ENCODE peak calls at places on chromosomes 2 and 18, in ten cellular contexts. H, Q, F, I, B, S, D, T, Z and Y are unnamed samples.

GRCh38 chr2:218229851-218230250 is 12.9 kb downstream of the ARPC2 start:
- DNase-seq in H (peak; percentile 41), Q (peak; percentile 46), F (no peak), I (no peak), B (no peak), S (peak; percentile 47), D (no peak), T (peak; percentile 39), Z (no peak), Y (no peak)

GRCh38 chr2:172437419-172438063 is 10.2 kb downstream of the ITGA6 start:
- DNase-seq in H (no peak), Q (no peak), F (no peak), I (no peak), B (no peak), S (no peak), D (no peak), T (peak; percentile 47), Z (no peak), Y (no peak)

GRCh38 chr2:198863655-198864054 is 594.1 kb downstream of the SATB2 start:
- DNase-seq in H (peak; percentile 12), Q (no peak), F (peak; percentile 49), I (no peak), B (peak; percentile 58), S (no peak), D (no peak), T (no peak), Z (no peak), Y (no peak)

GRCh38 chr18:79321625-79322024 is 74.1 kb upstream of the NFATC1 start:
- DNase-seq in H (peak; percentile 65), Q (peak; percentile 30), F (no peak), I (no peak), B (peak; percentile 44), S (no peak), D (no peak), T (no peak), Z (no peak), Y (no peak)

GRCh38 chr2:67137699-67138098 is 259.4 kb upstream of the ETAA1 start:
- DNase-seq in H (no peak), Q (no peak), F (no peak), I (no peak), B (no peak), S (peak; percentile 51), D (no peak), T (no peak), Z (no peak), Y (no peak)

GRCh38 chr2:166773268-166773949 is 114.9 kb upstream of the XIRP2 start:
- DNase-seq in H (no peak), Q (no peak), F (no peak), I (no peak), B (no peak), S (no peak), D (no peak), T (no peak), Z (no peak), Y (no peak)

GRCh38 chr2:36780231-36780808 is 83.8 kb downstream of the VIT start:
- DNase-seq in H (peak; percentile 69), Q (peak; percentile 62), F (peak; percentile 41), I (peak; percentile 63), B (peak; percentile 66), S (peak; percentile 86), D (peak; percentile 65), T (no peak), Z (peak; percentile 51), Y (no peak)

GRCh38 chr18:9714832-9715343 is 6.8 kb downstream of the RAB31 start:
- DNase-seq in H (no peak), Q (no peak), F (no peak), I (no peak), B (no peak), S (no peak), D (no peak), T (no peak), Z (no peak), Y (no peak)

GRCh38 chr2:121285077-121285449 is at the start of gene TFCP2L1:
- DNase-seq in H (peak; percentile 26), Q (no peak), F (no peak), I (peak; percentile 60), B (no peak), S (peak; percentile 75), D (no peak), T (no peak), Z (no peak), Y (peak; percentile 86)

GRCh38 chr2:72719416-72719815 is 106.4 kb downstream of the EXOC6B start:
- DNase-seq in H (no peak), Q (peak; percentile 33), F (peak; percentile 47), I (peak; percentile 92), B (peak; percentile 49), S (peak; percentile 80), D (no peak), T (no peak), Z (no peak), Y (peak; percentile 72)

GRCh38 chr18:49548266-49548665 is 13.6 kb upstream of the LIPG start:
- DNase-seq in H (peak; percentile 48), Q (peak; percentile 80), F (peak; percentile 90), I (no peak), B (peak; percentile 62), S (peak; percentile 29), D (no peak), T (no peak), Z (peak; percentile 7), Y (peak; percentile 33)

GRCh38 chr2:203759692-203760365 is 53.4 kb downstream of the CD28 start:
- DNase-seq in H (peak; percentile 95), Q (peak; percentile 81), F (peak; percentile 91), I (peak; percentile 30), B (peak; percentile 87), S (peak; percentile 97), D (no peak), T (no peak), Z (no peak), Y (no peak)

GRCh38 chr2:85583667-85584353 is 421 bp upstream of the VAMP5 start:
- DNase-seq in H (peak; percentile 41), Q (no peak), F (no peak), I (no peak), B (no peak), S (no peak), D (no peak), T (no peak), Z (peak; percentile 73), Y (no peak)

GRCh38 chr2:43569921-43570320 is 25.9 kb downstream of the THADA start:
- DNase-seq in H (no peak), Q (no peak), F (no peak), I (no peak), B (no peak), S (no peak), D (no peak), T (no peak), Z (no peak), Y (no peak)

GRCh38 chr2:109466674-109467575 is 146.8 kb downstream of the SEPTIN10 start:
- DNase-seq in H (peak; percentile 81), Q (peak; percentile 73), F (peak; percentile 63), I (no peak), B (peak; percentile 62), S (peak; percentile 52), D (no peak), T (no peak), Z (no peak), Y (peak; percentile 31)

DNA sequence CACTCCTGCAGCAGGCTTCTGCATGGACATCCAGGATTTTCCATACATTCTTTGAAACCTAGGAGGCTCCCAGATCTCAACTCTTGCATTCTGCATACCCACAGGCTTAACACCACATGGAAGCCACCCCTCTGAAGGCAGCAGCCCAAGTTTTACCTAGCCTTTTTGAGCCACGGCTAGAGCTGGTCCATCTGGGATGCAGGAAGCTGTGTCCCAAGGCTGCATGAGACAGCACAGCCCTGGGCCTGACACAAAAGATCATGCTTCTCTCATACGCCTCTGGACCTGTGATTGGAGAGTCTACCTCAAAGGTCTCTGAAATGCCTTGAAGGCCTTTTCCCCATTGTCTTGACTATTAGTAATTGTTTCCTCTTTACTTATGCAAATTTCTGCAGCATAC is 53.6 kb upstream of the RPRM start:
- DNase-seq in H (no peak), Q (no peak), F (no peak), I (peak; percentile 19), B (no peak), S (no peak), D (no peak), T (no peak), Z (no peak), Y (no peak)
- H3K9ac ChIP-seq in H (no peak overlapping the region), Q (no peak overlapping the region), F (no peak overlapping the region), I (no peak overlapping the region), B (no peak overlapping the region), S (no peak overlapping the region), D (no peak overlapping the region), T (no peak overlapping the region), Z (no peak overlapping the region), Y (no peak overlapping the region)

DNA sequence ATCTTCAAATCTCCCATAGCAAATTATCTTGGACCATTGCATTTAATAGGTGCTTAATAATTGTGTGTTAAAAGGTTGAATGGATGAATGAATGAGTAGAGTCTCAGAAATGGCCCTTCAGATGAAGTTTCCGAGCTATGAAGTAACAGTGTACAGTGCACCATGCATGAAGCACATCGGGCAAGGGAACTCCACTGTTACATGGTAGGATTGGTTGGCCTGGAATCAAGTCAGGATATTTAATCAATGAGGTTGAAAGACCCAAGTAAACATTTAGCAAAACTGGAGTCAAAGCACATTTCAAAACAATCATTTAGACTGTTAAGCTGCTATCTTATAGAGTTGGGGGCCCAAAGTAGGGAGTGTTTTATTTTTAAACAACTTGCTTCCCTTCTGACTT is 80.0 kb downstream of the APOB start:
- DNase-seq in H (no peak), Q (no peak), F (no peak), I (no peak), B (no peak), S (no peak), D (no peak), T (no peak), Z (no peak), Y (no peak)
- H3K27me3 ChIP-seq in H (peaks cover 34% of the 10 kb centered on the region), Q (peaks cover 70% of the 10 kb centered on the region), F (peaks cover 13% of the 10 kb centered on the region), I (no peaks in the 10 kb centered on the region), B (peaks cover 14% of the 10 kb centered on the region), S (peaks cover 41% of the 10 kb centered on the region), D (peaks cover 14% of the 10 kb centered on the region), T (peaks cover 4% of the 10 kb centered on the region), Z (peaks cover 1% of the 10 kb centered on the region), Y (peaks cover 21% of the 10 kb centered on the region)

GRCh38 chr2:237702439-237703397 is 75.3 kb downstream of the LRRFIP1 start:
- DNase-seq in H (peak; percentile 83), Q (peak; percentile 91), F (peak; percentile 85), I (peak; percentile 91), B (peak; percentile 75), S (no peak), D (peak; percentile 75), T (peak; percentile 25), Z (no peak), Y (peak; percentile 86)
- H3K4me1 ChIP-seq in H (peaks cover 48% of the 10 kb centered on the region), Q (peaks cover 58% of the 10 kb centered on the region), F (peaks cover 62% of the 10 kb centered on the region), I (peaks cover 26% of the 10 kb centered on the region), B (peaks cover 60% of the 10 kb centered on the region), S (peaks cover 23% of the 10 kb centered on the region), D (peaks cover 72% of the 10 kb centered on the region), T (peaks cover 42% of the 10 kb centered on the region), Z (peaks cover 33% of the 10 kb centered on the region), Y (peaks cover 29% of the 10 kb centered on the region)

DNA sequence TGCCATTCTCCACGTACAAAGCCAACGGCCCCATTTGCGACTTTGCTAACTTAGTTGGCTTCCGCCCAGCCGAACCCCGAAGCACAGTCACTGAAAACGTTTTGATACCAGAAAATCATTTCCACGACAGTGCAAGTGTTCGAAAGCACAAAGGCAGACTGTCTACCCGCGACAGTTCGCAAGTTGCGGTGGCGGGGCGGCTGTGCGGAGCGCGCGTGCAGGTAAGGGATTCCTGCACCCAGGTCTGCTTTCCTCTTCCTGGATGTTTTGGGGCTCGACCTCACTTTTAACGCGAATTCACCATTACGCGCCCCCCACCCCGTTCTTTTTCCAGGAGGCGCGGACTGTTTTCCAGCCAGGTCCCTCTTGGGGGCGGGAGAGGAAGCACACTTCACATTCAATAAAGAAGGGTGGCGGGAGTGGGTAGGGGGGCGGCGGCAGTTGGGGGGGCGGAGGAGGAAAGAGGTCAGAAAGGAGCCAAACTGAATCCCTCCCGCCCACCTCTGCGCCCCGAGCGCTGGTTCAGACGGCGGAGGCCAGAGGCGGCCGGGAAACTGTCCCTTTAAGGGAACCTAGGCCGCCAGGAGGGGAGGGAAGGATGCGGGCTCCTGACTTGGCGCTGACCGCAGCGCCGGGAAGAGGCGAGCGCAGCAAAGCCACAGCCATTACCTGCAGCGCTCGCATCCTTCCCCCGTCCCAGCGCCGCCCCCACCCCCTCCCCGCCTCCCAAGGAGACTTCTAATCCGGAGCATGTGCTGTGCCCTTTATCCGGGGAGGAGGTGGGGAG is 107.5 kb upstream of the KCTD1 start:
- DNase-seq in H (peak; percentile 75), Q (peak; percentile 49), F (peak; percentile 29), I (peak; percentile 89), B (peak; percentile 11), S (peak; percentile 59), D (peak; percentile 81), T (peak; percentile 69), Z (no peak), Y (peak; percentile 89)
- H3K9ac ChIP-seq in H (peak overlapping the region; percentile 62), Q (peak overlapping the region; percentile 35), F (peak overlapping the region; percentile 80), I (peak overlapping the region; percentile 39), B (no peak overlapping the region), S (no peak overlapping the region), D (peak overlapping the region; percentile 53), T (peak overlapping the region; percentile 92), Z (no peak overlapping the region), Y (no peak overlapping the region)